ENCODE peak calls at places on chromosome 6, in six cellular contexts. A, T, B, E, Q and L are unnamed samples.

GRCh38 chr6:5511924-5512323 is 250.6 kb downstream of the FARS2 start:
- DNase-seq in A (no peak), T (no peak), B (no peak), E (no peak), Q (no peak), L (peak)

GRCh38 chr6:152746172-152746553 is 4.4 kb upstream of the VIP start:
- DNase-seq in A (no peak), T (no peak), B (no peak), E (peak), Q (no peak), L (peak)

GRCh38 chr6:22783921-22784320 is 214.6 kb downstream of the HDGFL1 start:
- DNase-seq in A (no peak), T (no peak), B (no peak), E (no peak), Q (no peak), L (no peak)

GRCh38 chr6:43831211-43831610 is 61.2 kb downstream of the VEGFA start:
- DNase-seq in A (no peak), T (no peak), B (no peak), E (no peak), Q (no peak), L (no peak)

GRCh38 chr6:154408906-154409500 is 52.4 kb upstream of the IPCEF1 start:
- DNase-seq in A (no peak), T (no peak), B (no peak), E (no peak), Q (no peak), L (no peak)

GRCh38 chr6:20746805-20747204 is 212.5 kb downstream of the CDKAL1 start:
- DNase-seq in A (no peak), T (no peak), B (no peak), E (no peak), Q (no peak), L (no peak)

GRCh38 chr6:166259296-166259977 is 48.8 kb downstream of the PRR18 start:
- DNase-seq in A (no peak), T (no peak), B (no peak), E (no peak), Q (no peak), L (no peak)

GRCh38 chr6:36682328-36683144 is 4.0 kb downstream of the CDKN1A start:
- DNase-seq in A (peak), T (peak), B (peak), E (peak), Q (peak), L (peak)

GRCh38 chr6:168428052-168428829 is 12.7 kb upstream of the SMOC2 start:
- DNase-seq in A (no peak), T (no peak), B (peak), E (no peak), Q (no peak), L (no peak)

GRCh38 chr6:31922942-31923341 is 4.6 kb upstream of the C2 start:
- DNase-seq in A (peak), T (no peak), B (no peak), E (no peak), Q (no peak), L (no peak)

GRCh38 chr6:10341605-10342004 is 73.3 kb downstream of the TFAP2A start:
- DNase-seq in A (no peak), T (no peak), B (no peak), E (no peak), Q (no peak), L (no peak)

GRCh38 chr6:44645276-44645675 is 257.8 kb downstream of the CDC5L start:
- DNase-seq in A (no peak), T (no peak), B (no peak), E (no peak), Q (no peak), L (no peak)

GRCh38 chr6:92109256-92109655 is 1310.1 kb downstream of the EPHA7 start:
- DNase-seq in A (no peak), T (no peak), B (no peak), E (no peak), Q (no peak), L (no peak)

GRCh38 chr6:29552512-29553051 is 7.0 kb downstream of the UBD start:
- DNase-seq in A (peak), T (no peak), B (no peak), E (peak), Q (no peak), L (peak)

GRCh38 chr6:27810768-27811298 is 101.4 kb downstream of the OR2B2 start:
- DNase-seq in A (peak), T (no peak), B (no peak), E (peak), Q (no peak), L (peak)

GRCh38 chr6:37758234-37758633 is 60.6 kb upstream of the MDGA1 start:
- DNase-seq in A (no peak), T (no peak), B (no peak), E (no peak), Q (no peak), L (no peak)

GRCh38 chr6:137155830-137156229 is 17.6 kb downstream of the IL22RA2 start:
- DNase-seq in A (peak), T (peak), B (peak), E (peak), Q (no peak), L (peak)

GRCh38 chr6:158142789-158143188 is 25.3 kb downstream of the SERAC1 start:
- DNase-seq in A (no peak), T (no peak), B (no peak), E (peak), Q (no peak), L (peak)

GRCh38 chr6:149140910-149141290 is 176.6 kb upstream of the TAB2 start:
- DNase-seq in A (peak), T (no peak), B (no peak), E (no peak), Q (no peak), L (no peak)

GRCh38 chr6:107869871-107870270 is 45.8 kb upstream of the SCML4 start:
- DNase-seq in A (no peak), T (no peak), B (no peak), E (no peak), Q (no peak), L (no peak)

GRCh38 chr6:71478834-71479541 is 190.4 kb downstream of the OGFRL1 start:
- DNase-seq in A (no peak), T (no peak), B (no peak), E (peak), Q (no peak), L (peak)

GRCh38 chr6:45075246-45075645 is 252.9 kb upstream of the RUNX2 start:
- DNase-seq in A (no peak), T (no peak), B (no peak), E (peak), Q (no peak), L (peak)

GRCh38 chr6:13924949-13925881 is at the start of gene RNF182:
- DNase-seq in A (peak), T (no peak), B (no peak), E (no peak), Q (no peak), L (peak)

GRCh38 chr6:148524976-148525375 is 182.3 kb downstream of the SASH1 start:
- DNase-seq in A (no peak), T (no peak), B (no peak), E (no peak), Q (no peak), L (peak)

GRCh38 chr6:1890071-1890470 is 280.4 kb downstream of the FOXC1 start:
- DNase-seq in A (no peak), T (no peak), B (no peak), E (peak), Q (no peak), L (peak)

GRCh38 chr6:154822947-154823558 is 89.8 kb downstream of the SCAF8 start:
- DNase-seq in A (no peak), T (no peak), B (no peak), E (no peak), Q (no peak), L (no peak)

GRCh38 chr6:1242439-1242838 is 69.5 kb upstream of the FOXQ1 start:
- DNase-seq in A (no peak), T (no peak), B (no peak), E (no peak), Q (no peak), L (no peak)

GRCh38 chr6:136967874-136968752 is 46.0 kb downstream of the SLC35D3 start:
- DNase-seq in A (peak), T (peak), B (peak), E (peak), Q (peak), L (peak)

GRCh38 chr6:43724914-43725642 is 37.5 kb upstream of the MRPS18A start:
- DNase-seq in A (peak), T (peak), B (peak), E (peak), Q (peak), L (peak)

GRCh38 chr6:30763155-30763617 is 18.8 kb upstream of the IER3 start:
- DNase-seq in A (no peak), T (no peak), B (no peak), E (no peak), Q (no peak), L (no peak)

GRCh38 chr6:148392611-148393160 is 50.0 kb downstream of the SASH1 start:
- DNase-seq in A (no peak), T (no peak), B (no peak), E (no peak), Q (no peak), L (no peak)

GRCh38 chr6:166942393-166943168 is 13.8 kb downstream of the RNASET2 start:
- DNase-seq in A (peak), T (no peak), B (no peak), E (no peak), Q (no peak), L (no peak)

GRCh38 chr6:148565931-148566663 is 180.7 kb upstream of the UST start:
- DNase-seq in A (no peak), T (no peak), B (peak), E (peak), Q (no peak), L (peak)

GRCh38 chr6:82385102-82385501 is 21.5 kb downstream of the TPBG start:
- DNase-seq in A (no peak), T (no peak), B (no peak), E (no peak), Q (no peak), L (no peak)

GRCh38 chr6:83132121-83132520 is 60.9 kb downstream of the PGM3 start:
- DNase-seq in A (no peak), T (no peak), B (no peak), E (no peak), Q (no peak), L (no peak)

GRCh38 chr6:160439751-160440150 is 91.6 kb downstream of the SLC22A3 start:
- DNase-seq in A (no peak), T (no peak), B (no peak), E (no peak), Q (no peak), L (no peak)

GRCh38 chr6:22288721-22289120 is 8.1 kb downstream of the PRL start:
- DNase-seq in A (no peak), T (no peak), B (no peak), E (no peak), Q (no peak), L (no peak)